ENCODE peak calls at places on chromosomes 11 and 22, in ten cellular contexts. M is fibroblast of pulmonary artery, Q is tibial artery, V is thyroid gland, K is cardiac muscle cell, B is fibroblast of lung, P is Peyer's patch, R is breast epithelium, J is AG10803, C is body of pancreas. W is an unnamed sample.

GRCh38 chr11:14980854-14981253 is 8.7 kb upstream of the CALCA start:
- DNase-seq in M (peak; percentile 82), Q (peak; percentile 73), V (no peak), K (peak; percentile 63), B (peak; percentile 83), P (no peak), R (no peak), J (peak; percentile 71), C (no peak), W (peak; percentile 99)

GRCh38 chr11:103773537-103773936 is 262.9 kb upstream of the DDI1 start:
- DNase-seq in M (no peak), Q (no peak), V (no peak), K (no peak), B (no peak), P (no peak), R (no peak), J (no peak), C (no peak), W (no peak)

GRCh38 chr11:27277843-27278242 is 85.2 kb downstream of the CCDC34 start:
- DNase-seq in M (no peak), Q (no peak), V (no peak), K (no peak), B (no peak), P (no peak), R (no peak), J (no peak), C (no peak), W (no peak)

GRCh38 chr11:112769573-112769972 is 191.6 kb upstream of the NCAM1 start:
- DNase-seq in M (no peak), Q (no peak), V (no peak), K (no peak), B (peak; percentile 21), P (no peak), R (no peak), J (no peak), C (no peak), W (no peak)

GRCh38 chr22:39932918-39933649 is 27.1 kb upstream of the TMA7B start:
- DNase-seq in M (peak; percentile 39), Q (no peak), V (no peak), K (peak; percentile 53), B (no peak), P (peak; percentile 44), R (no peak), J (peak; percentile 5), C (peak; percentile 39), W (peak; percentile 7)

GRCh38 chr11:119041821-119042514 is 11.3 kb upstream of the SLC37A4 start:
- DNase-seq in M (no peak), Q (no peak), V (no peak), K (no peak), B (peak; percentile 19), P (no peak), R (no peak), J (no peak), C (no peak), W (no peak)

GRCh38 chr11:37504066-37504611 is 906.1 kb upstream of the RAG2 start:
- DNase-seq in M (peak; percentile 83), Q (no peak), V (no peak), K (peak; percentile 78), B (peak; percentile 98), P (no peak), R (no peak), J (peak; percentile 52), C (no peak), W (peak; percentile 93)

GRCh38 chr11:73087730-73088129 is 54.4 kb downstream of the FCHSD2 start:
- DNase-seq in M (peak; percentile 33), Q (no peak), V (no peak), K (peak; percentile 45), B (peak; percentile 17), P (no peak), R (no peak), J (peak; percentile 8), C (no peak), W (peak; percentile 28)

GRCh38 chr11:2172676-2173075 is 1.1 kb upstream of the TH start:
- DNase-seq in M (no peak), Q (no peak), V (no peak), K (no peak), B (no peak), P (no peak), R (no peak), J (no peak), C (no peak), W (no peak)

GRCh38 chr11:2173761-2174160 is 2.1 kb upstream of the TH start:
- DNase-seq in M (no peak), Q (no peak), V (no peak), K (no peak), B (no peak), P (no peak), R (no peak), J (no peak), C (no peak), W (no peak)

GRCh38 chr11:2171531-2171930 is at the start of gene TH:
- DNase-seq in M (no peak), Q (no peak), V (no peak), K (no peak), B (no peak), P (no peak), R (no peak), J (no peak), C (no peak), W (no peak)

GRCh38 chr11:2174361-2174760 is 2.7 kb upstream of the TH start:
- DNase-seq in M (no peak), Q (no peak), V (no peak), K (no peak), B (no peak), P (no peak), R (no peak), J (no peak), C (no peak), W (no peak)

GRCh38 chr11:2173150-2173693 is 1.6 kb upstream of the TH start:
- DNase-seq in M (no peak), Q (no peak), V (no peak), K (no peak), B (no peak), P (no peak), R (no peak), J (no peak), C (no peak), W (no peak)
- TF ChIP-seq CTCF in M (peak; percentile 47), Q (no peak), V (no peak), K (peak; percentile 52), B (peak; percentile 53), P (no peak), R (no peak), J (peak; percentile 34), C (no peak), W (peak; percentile 23)

GRCh38 chr22:26503758-26504157 is 8.5 kb downstream of the TFIP11 start:
- DNase-seq in M (no peak), Q (no peak), V (no peak), K (no peak), B (no peak), P (no peak), R (no peak), J (no peak), C (no peak), W (no peak)

GRCh38 chr22:26499188-26499703 is 13.0 kb downstream of the TFIP11 start:
- DNase-seq in M (no peak), Q (no peak), V (no peak), K (no peak), B (no peak), P (no peak), R (no peak), J (no peak), C (no peak), W (no peak)

GRCh38 chr22:26501996-26502395 is 10.3 kb downstream of the TFIP11 start:
- DNase-seq in M (no peak), Q (no peak), V (no peak), K (no peak), B (no peak), P (no peak), R (no peak), J (no peak), C (no peak), W (no peak)

GRCh38 chr22:26508148-26508547 is 4.1 kb downstream of the TFIP11 start:
- DNase-seq in M (no peak), Q (no peak), V (no peak), K (no peak), B (no peak), P (no peak), R (no peak), J (no peak), C (no peak), W (no peak)

GRCh38 chr22:26502688-26503561 is 9.3 kb downstream of the TFIP11 start:
- DNase-seq in M (peak; percentile 61), Q (no peak), V (peak; percentile 36), K (peak; percentile 60), B (peak; percentile 53), P (peak; percentile 60), R (no peak), J (peak; percentile 37), C (no peak), W (peak; percentile 31)
- H3K4me3 ChIP-seq in M (no peak overlapping the region), Q (no peak overlapping the region), V (no peak overlapping the region), K (no peak overlapping the region), B (no peak overlapping the region), P (no peak overlapping the region), R (no peak overlapping the region), J (no peak overlapping the region), C (no peak overlapping the region), W (no peak overlapping the region)

DNA sequence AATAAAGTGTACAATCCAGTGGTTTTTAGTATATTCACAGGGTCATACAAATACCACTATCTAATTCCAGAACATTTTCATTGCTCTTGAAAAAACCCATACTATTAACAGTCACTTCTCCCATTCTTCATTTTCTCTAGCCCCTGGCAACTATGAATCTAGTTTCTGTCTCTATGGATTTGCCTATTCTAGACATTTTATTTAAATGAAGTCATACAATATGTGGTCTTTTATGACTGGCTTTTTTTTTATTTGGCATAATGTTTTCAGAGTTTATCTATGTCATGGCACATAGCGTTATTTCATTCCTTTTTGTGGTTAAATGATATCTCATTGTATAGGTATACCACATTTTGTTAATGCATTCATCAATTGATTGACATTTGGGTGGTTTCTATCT is 59.4 kb downstream of the KDM2A start:
- DNase-seq in M (no peak), Q (no peak), V (no peak), K (no peak), B (peak; percentile 52), P (no peak), R (no peak), J (no peak), C (no peak), W (no peak)
- TF ChIP-seq CTCF in M (no peak), Q (no peak), V (no peak), K (no peak), B (no peak), P (no peak), R (no peak), J (no peak), C (no peak), W (no peak)

DNA sequence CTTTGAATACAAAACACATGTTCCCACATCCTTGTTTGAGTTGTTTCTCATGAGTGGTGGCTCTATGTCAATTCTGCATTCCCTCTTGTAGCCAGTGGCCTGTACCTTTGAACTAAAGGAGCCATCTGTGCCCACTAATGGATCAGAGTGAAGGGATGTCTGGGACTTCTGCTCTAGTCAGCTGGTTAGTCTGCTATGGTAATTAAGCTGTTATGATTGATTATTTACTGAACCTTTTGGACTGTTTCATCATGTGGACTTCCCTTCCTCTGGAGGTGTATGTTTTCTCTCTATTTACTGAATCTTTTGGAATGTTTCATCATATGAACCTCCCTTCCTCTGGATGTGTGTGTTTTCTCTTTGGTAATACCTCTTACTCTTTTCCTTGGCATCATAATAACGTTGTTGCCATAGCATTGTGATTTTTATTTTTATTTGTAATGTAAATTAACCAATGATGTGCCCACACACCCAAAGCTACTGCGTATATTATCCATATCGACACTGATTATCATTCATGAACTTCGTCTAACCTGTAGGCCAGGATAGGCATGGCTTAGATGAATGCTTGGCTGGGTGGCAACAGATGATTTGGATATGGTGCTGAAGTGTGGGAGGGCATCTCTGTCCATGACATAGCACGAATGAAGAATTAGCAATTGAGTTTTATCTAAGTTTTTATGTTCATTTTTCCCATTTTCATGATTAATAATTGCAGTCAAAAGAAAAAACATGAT is 112.3 kb upstream of the SORL1-AS1 start:
- DNase-seq in M (no peak), Q (no peak), V (no peak), K (no peak), B (no peak), P (no peak), R (no peak), J (no peak), C (no peak), W (no peak)
- H3K4me3 ChIP-seq in M (no peak overlapping the region), Q (no peak overlapping the region), V (no peak overlapping the region), K (no peak overlapping the region), B (no peak overlapping the region), P (no peak overlapping the region), R (no peak overlapping the region), J (no peak overlapping the region), C (no peak overlapping the region), W (no peak overlapping the region)

W was measured in fibroblast of the aortic adventitia.